ENCODE peak calls at places on chromosomes 16 and 17, in seven cellular contexts. B, Q, L, W, P, R and F are unnamed samples. For H3K4me1 and H3K36me3, the result is how much of the 10 kb centered on the place peaks cover.

GRCh38 chr16:1487395-1488053 is 1.2 kb downstream of the PTX4 start:
- DNase-seq in B (no peak), Q (no peak), L (no peak), W (no peak), P (no peak), R (no peak), F (no peak)

GRCh38 chr17:57255182-57255775 is 1.0 kb upstream of the MSI2 start:
- DNase-seq in B (no peak), Q (no peak), L (no peak), W (no peak), P (no peak), R (no peak), F (no peak)

GRCh38 chr16:67562918-67563707 is 787 bp downstream of the CTCF start:
- DNase-seq in B (peak), Q (peak), L (peak), W (peak), P (peak), R (peak), F (peak)

GRCh38 chr17:61205931-61206330 is 193.7 kb upstream of the TBX2 start:
- DNase-seq in B (peak), Q (no peak), L (no peak), W (no peak), P (no peak), R (no peak), F (no peak)

GRCh38 chr16:15035163-15035729 is 20.6 kb downstream of the NTAN1 start:
- DNase-seq in B (no peak), Q (no peak), L (no peak), W (no peak), P (no peak), R (no peak), F (no peak)

GRCh38 chr17:45752246-45752645 is 31.9 kb upstream of the CRHR1 start:
- DNase-seq in B (no peak), Q (no peak), L (no peak), W (no peak), P (no peak), R (no peak), F (no peak)

GRCh38 chr17:80187090-80187489 is 17.3 kb downstream of the CARD14 start:
- DNase-seq in B (no peak), Q (no peak), L (no peak), W (no peak), P (no peak), R (no peak), F (no peak)

GRCh38 chr17:65638221-65638940 is 76.9 kb upstream of the AXIN2 start:
- DNase-seq in B (no peak), Q (no peak), L (no peak), W (no peak), P (no peak), R (no peak), F (no peak)

GRCh38 chr16:4261557-4262172 is 11.2 kb downstream of the TFAP4 start:
- DNase-seq in B (peak), Q (no peak), L (no peak), W (peak), P (no peak), R (no peak), F (no peak)

GRCh38 chr17:63452091-63452978 is 6.2 kb upstream of the CYB561 start:
- DNase-seq in B (no peak), Q (no peak), L (no peak), W (no peak), P (no peak), R (no peak), F (no peak)

GRCh38 chr17:21213005-21213404 is 956 bp downstream of the TMEM11 start:
- DNase-seq in B (no peak), Q (no peak), L (no peak), W (no peak), P (no peak), R (no peak), F (no peak)

GRCh38 chr16:74225278-74225677 is 71.3 kb upstream of the PSMD7 start:
- DNase-seq in B (no peak), Q (no peak), L (no peak), W (no peak), P (no peak), R (no peak), F (no peak)

GRCh38 chr16:59593256-59593655 is 859.1 kb upstream of the GOT2 start:
- DNase-seq in B (no peak), Q (no peak), L (no peak), W (no peak), P (no peak), R (no peak), F (no peak)

GRCh38 chr17:50668838-50669581 is 34.3 kb downstream of the ABCC3 start:
- DNase-seq in B (no peak), Q (no peak), L (no peak), W (no peak), P (no peak), R (no peak), F (no peak)

GRCh38 chr17:4947411-4948165 is 742 bp downstream of the PFN1 start:
- DNase-seq in B (peak), Q (peak), L (peak), W (peak), P (peak), R (peak), F (peak)

GRCh38 chr16:84647830-84648594 is at the start of gene KLHL36:
- DNase-seq in B (peak), Q (peak), L (peak), W (peak), P (peak), R (peak), F (peak)

GRCh38 chr16:35386619-35387018 is 1927.2 kb downstream of the TP53TG3F start:
- DNase-seq in B (no peak), Q (no peak), L (no peak), W (no peak), P (no peak), R (no peak), F (no peak)

GRCh38 chr16:51433597-51433996 is 282.5 kb upstream of the SALL1 start:
- DNase-seq in B (no peak), Q (no peak), L (no peak), W (no peak), P (no peak), R (no peak), F (no peak)

GRCh38 chr17:40121191-40121885 is 433 bp upstream of the MSL1 start:
- DNase-seq in B (peak), Q (peak), L (peak), W (no peak), P (peak), R (peak), F (no peak)

GRCh38 chr17:40605301-40605700 is 40.0 kb upstream of the CCR7 start:
- DNase-seq in B (no peak), Q (no peak), L (no peak), W (no peak), P (no peak), R (no peak), F (peak)

GRCh38 chr16:54305066-54305465 is 18.5 kb upstream of the IRX3 start:
- DNase-seq in B (no peak), Q (no peak), L (no peak), W (no peak), P (no peak), R (no peak), F (no peak)

GRCh38 chr17:47914296-47914948 is 18.4 kb downstream of the SP2 start:
- DNase-seq in B (no peak), Q (no peak), L (no peak), W (no peak), P (no peak), R (no peak), F (no peak)

GRCh38 chr16:61413026-61413425 is 623.2 kb downstream of the CDH8 start:
- DNase-seq in B (no peak), Q (no peak), L (no peak), W (peak), P (no peak), R (no peak), F (no peak)

GRCh38 chr17:81601525-81602120 is 35.3 kb downstream of the NPLOC4 start:
- DNase-seq in B (peak), Q (no peak), L (no peak), W (peak), P (peak), R (no peak), F (peak)

GRCh38 chr17:73089918-73090317 is 2.6 kb downstream of the SLC39A11 start:
- DNase-seq in B (no peak), Q (no peak), L (no peak), W (no peak), P (no peak), R (no peak), F (no peak)

GRCh38 chr17:4599505-4600281 is 15.4 kb downstream of the SMTNL2 start:
- DNase-seq in B (no peak), Q (peak), L (no peak), W (peak), P (no peak), R (peak), F (no peak)

GRCh38 chr16:81699596-81699995 is 79.5 kb upstream of the PLCG2 start:
- DNase-seq in B (no peak), Q (no peak), L (peak), W (no peak), P (no peak), R (peak), F (no peak)

GRCh38 chr16:24045641-24046040 is 209.9 kb downstream of the PRKCB start:
- DNase-seq in B (peak), Q (no peak), L (no peak), W (peak), P (no peak), R (no peak), F (no peak)

GRCh38 chr16:56686758-56687157 is 4.5 kb downstream of the MT1X start:
- DNase-seq in B (no peak), Q (no peak), L (no peak), W (no peak), P (no peak), R (no peak), F (no peak)

GRCh38 chr16:86501989-86502855 is 8.1 kb upstream of the FOXF1 start:
- DNase-seq in B (no peak), Q (no peak), L (no peak), W (no peak), P (no peak), R (no peak), F (no peak)
- H3K4me1 ChIP-seq in B (under half), Q (under half), L (under half), W (under half), P (under half), R (under half), F (under half)

GRCh38 chr16:88616736-88617135 is 21.6 kb upstream of the IL17C start:
- DNase-seq in B (no peak), Q (no peak), L (no peak), W (no peak), P (no peak), R (no peak), F (no peak)
- H3K36me3 ChIP-seq in B (under half), Q (half or more), L (half or more), W (under half), P (under half), R (under half), F (under half)

GRCh38 chr16:2707368-2708289 is 12.4 kb downstream of the PRSS27 start:
- DNase-seq in B (no peak), Q (no peak), L (no peak), W (no peak), P (no peak), R (no peak), F (no peak)

GRCh38 chr16:2709588-2709984 is 10.4 kb downstream of the PRSS27 start:
- DNase-seq in B (no peak), Q (no peak), L (no peak), W (no peak), P (no peak), R (no peak), F (no peak)

GRCh38 chr16:2710021-2710710 is 9.9 kb downstream of the PRSS27 start:
- DNase-seq in B (no peak), Q (no peak), L (no peak), W (no peak), P (no peak), R (no peak), F (no peak)

GRCh38 chr16:2708290-2708639 is 11.8 kb downstream of the PRSS27 start:
- DNase-seq in B (no peak), Q (no peak), L (no peak), W (no peak), P (no peak), R (no peak), F (no peak)

DNA sequence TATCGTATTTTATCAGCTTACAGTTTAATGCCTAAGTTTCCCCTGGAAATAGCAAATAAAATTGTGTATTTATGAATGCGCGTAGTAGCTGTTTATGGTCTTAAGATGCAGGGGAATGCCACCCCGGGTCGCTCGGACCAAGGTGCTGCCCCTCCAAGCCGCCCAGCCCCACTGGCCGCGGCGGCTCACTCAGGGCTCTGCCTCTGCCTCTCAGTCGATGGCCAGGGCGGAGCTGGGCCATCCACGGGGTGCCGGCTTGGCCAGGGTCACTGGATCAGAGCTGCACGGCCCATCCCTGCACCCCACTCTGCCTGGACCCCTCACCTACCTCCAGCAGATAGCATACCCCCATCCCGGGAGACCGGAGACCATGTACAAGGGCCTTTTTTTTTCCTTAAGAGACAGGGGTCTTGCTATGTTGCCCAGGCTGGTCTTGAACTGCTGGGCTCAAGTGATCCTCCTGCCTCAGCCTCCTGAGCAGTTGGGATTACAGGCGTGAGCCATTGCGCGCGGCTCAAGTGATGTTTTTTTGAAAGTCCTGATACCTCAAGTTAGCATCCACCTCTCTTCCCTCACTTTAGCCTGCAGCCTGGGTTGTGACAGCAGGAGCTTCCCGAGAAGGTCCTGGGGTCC is 11.0 kb downstream of the PRSS27 start:
- DNase-seq in B (no peak), Q (no peak), L (no peak), W (no peak), P (no peak), R (no peak), F (no peak)
- H3K4me3 ChIP-seq in B (no peak), Q (no peak), L (no peak), W (no peak), P (no peak), R (no peak), F (no peak)

GRCh38 chr17:31319253-31319661 is 2.2 kb downstream of the EVI2A start:
- DNase-seq in B (no peak), Q (no peak), L (no peak), W (no peak), P (no peak), R (no peak), F (no peak)
- H3K4me1 ChIP-seq in B (under half), Q (under half), L (under half), W (under half), P (under half), R (under half), F (under half)

GRCh38 chr16:48960830-48961229 is 320.8 kb downstream of the CBLN1 start:
- DNase-seq in B (no peak), Q (no peak), L (no peak), W (no peak), P (no peak), R (no peak), F (no peak)
- H3K36me3 ChIP-seq in B (under half), Q (under half), L (under half), W (under half), P (under half), R (under half), F (under half)

GRCh38 chr17:28338056-28338768 is 2.7 kb downstream of the TNFAIP1 start:
- DNase-seq in B (no peak), Q (no peak), L (no peak), W (no peak), P (peak), R (peak), F (no peak)
- H3K4me3 ChIP-seq in B (no peak), Q (peak), L (peak), W (no peak), P (peak), R (peak), F (no peak)